ENCODE peak calls at places on chromosomes 7 and 10, in four cellular contexts. V, A, F and I are unnamed samples.
A peak's percentile ranks its signal among the peaks of the same experiment; 100 is the strongest.

GRCh38 chr10:97851341-97852001 is 1.8 kb downstream of the GOLGA7B start:
- DNase-seq in V (peak; percentile 77), A (no peak), F (no peak), I (no peak)

GRCh38 chr7:3112499-3113134 is 69.0 kb upstream of the CARD11 start:
- DNase-seq in V (no peak), A (no peak), F (no peak), I (no peak)

GRCh38 chr10:24331457-24331856 is 122.5 kb downstream of the KIAA1217 start:
- DNase-seq in V (no peak), A (no peak), F (no peak), I (no peak)

GRCh38 chr7:139650429-139651100 is 127.1 kb downstream of the CLEC2L start:
- DNase-seq in V (no peak), A (no peak), F (no peak), I (no peak)

GRCh38 chr10:37434091-37434490 is 308.7 kb downstream of the ANKRD30A start:
- DNase-seq in V (no peak), A (no peak), F (no peak), I (no peak)

GRCh38 chr10:63702107-63702506 is 180.9 kb downstream of the REEP3 start:
- DNase-seq in V (no peak), A (no peak), F (no peak), I (no peak)

GRCh38 chr10:80871083-80871482 is 333.4 kb downstream of the SH2D4B start:
- DNase-seq in V (no peak), A (no peak), F (no peak), I (no peak)

GRCh38 chr10:76251773-76252617 is 820.6 kb downstream of the LRMDA start:
- DNase-seq in V (peak; percentile 65), A (no peak), F (no peak), I (peak; percentile 69)

GRCh38 chr10:45008524-45009161 is 7.9 kb downstream of the ZNF22 start:
- DNase-seq in V (no peak), A (no peak), F (no peak), I (peak; percentile 27)

GRCh38 chr7:22255834-22256233 is 101.1 kb downstream of the RAPGEF5 start:
- DNase-seq in V (no peak), A (no peak), F (no peak), I (peak; percentile 15)

GRCh38 chr10:122546242-122546641 is 14.3 kb upstream of the DMBT1 start:
- DNase-seq in V (no peak), A (no peak), F (no peak), I (no peak)

GRCh38 chr7:101163281-101164070 is 1.9 kb downstream of the VGF start:
- DNase-seq in V (no peak), A (peak; percentile 82), F (no peak), I (no peak)

GRCh38 chr7:129664029-129665012 is 52.8 kb downstream of the NRF1 start:
- DNase-seq in V (no peak), A (no peak), F (no peak), I (no peak)

GRCh38 chr10:132962623-132963429 is 20.5 kb upstream of the CFAP46 start:
- DNase-seq in V (no peak), A (no peak), F (no peak), I (no peak)

GRCh38 chr10:66350622-66351399 is 575.0 kb upstream of the LRRTM3 start:
- DNase-seq in V (no peak), A (no peak), F (no peak), I (no peak)

GRCh38 chr7:3010161-3010560 is 33.5 kb downstream of the CARD11 start:
- DNase-seq in V (no peak), A (no peak), F (no peak), I (no peak)

GRCh38 chr10:1316107-1316805 is 260.1 kb downstream of the WDR37 start:
- DNase-seq in V (no peak), A (no peak), F (no peak), I (no peak)

GRCh38 chr7:91424372-91424771 is 160.1 kb downstream of the FZD1 start:
- DNase-seq in V (no peak), A (peak; percentile 58), F (no peak), I (peak; percentile 1)

GRCh38 chr10:89553064-89553734 is 17.8 kb upstream of the SLC16A12 start:
- DNase-seq in V (no peak), A (no peak), F (no peak), I (no peak)

GRCh38 chr10:72315054-72315453 is 39.7 kb downstream of the DNAJB12 start:
- DNase-seq in V (no peak), A (peak; percentile 52), F (no peak), I (no peak)

DNA sequence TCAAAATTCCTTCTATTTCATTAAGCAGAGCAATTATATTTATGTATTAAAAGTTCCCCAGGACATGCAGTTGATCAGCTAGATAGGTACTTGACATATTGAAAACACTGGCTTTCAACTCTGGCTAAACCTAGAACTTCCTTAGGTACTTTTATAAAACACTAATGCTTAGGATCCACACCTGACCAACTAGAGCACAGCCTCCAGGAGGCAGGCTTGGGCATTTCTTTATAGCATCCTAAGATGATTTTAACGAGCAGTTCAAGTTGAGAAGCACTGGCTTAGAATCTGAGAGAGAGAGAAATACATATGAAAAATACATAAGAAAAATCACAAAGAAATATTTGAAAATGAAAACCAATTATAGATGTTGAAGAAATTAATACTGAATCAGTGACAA is 20.8 kb downstream of the SLC26A5 start:
- DNase-seq in V (no peak), A (no peak), F (no peak), I (no peak)
- TF ChIP-seq CTCF in V (no peak), A (peak; percentile 31), F (no peak), I (no peak)

DNA sequence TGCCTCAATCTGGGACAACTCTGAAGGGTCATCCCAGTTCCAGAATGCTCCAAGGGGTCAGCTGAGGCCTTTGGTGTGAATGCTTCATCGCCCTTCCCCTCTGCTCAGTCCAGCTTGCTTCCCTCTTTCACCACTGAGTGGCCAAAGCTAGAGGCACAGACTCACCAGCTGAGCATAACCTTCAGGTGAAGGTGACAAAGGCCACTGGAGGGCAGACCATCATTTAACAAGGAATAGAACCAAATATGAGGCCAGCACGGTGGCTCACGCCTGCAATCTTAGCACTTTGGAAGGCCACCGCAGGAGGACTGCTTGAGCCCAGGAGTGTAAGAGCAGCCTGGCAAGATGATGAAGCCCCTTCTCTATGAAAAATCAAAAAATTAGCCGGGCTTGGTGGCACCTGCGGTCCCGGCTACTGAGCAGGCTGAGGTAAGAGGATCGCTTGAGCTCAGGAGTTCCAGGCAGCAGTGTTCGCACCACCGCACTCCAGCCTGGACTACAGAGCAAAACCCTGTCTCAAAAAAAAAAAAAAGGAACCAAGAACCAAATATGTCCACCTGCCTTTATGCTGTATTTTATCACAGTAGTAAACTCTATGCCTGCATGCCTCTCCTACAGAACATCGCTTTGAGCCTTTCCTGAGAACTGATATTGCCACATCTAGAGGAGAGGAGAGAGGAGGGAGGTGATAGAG is 13.4 kb downstream of the PRKAG2 start:
- DNase-seq in V (peak; percentile 44), A (peak; percentile 67), F (no peak), I (no peak)
- TF ChIP-seq CTCF in V (no peak), A (peak; percentile 60), F (no peak), I (no peak)

DNA sequence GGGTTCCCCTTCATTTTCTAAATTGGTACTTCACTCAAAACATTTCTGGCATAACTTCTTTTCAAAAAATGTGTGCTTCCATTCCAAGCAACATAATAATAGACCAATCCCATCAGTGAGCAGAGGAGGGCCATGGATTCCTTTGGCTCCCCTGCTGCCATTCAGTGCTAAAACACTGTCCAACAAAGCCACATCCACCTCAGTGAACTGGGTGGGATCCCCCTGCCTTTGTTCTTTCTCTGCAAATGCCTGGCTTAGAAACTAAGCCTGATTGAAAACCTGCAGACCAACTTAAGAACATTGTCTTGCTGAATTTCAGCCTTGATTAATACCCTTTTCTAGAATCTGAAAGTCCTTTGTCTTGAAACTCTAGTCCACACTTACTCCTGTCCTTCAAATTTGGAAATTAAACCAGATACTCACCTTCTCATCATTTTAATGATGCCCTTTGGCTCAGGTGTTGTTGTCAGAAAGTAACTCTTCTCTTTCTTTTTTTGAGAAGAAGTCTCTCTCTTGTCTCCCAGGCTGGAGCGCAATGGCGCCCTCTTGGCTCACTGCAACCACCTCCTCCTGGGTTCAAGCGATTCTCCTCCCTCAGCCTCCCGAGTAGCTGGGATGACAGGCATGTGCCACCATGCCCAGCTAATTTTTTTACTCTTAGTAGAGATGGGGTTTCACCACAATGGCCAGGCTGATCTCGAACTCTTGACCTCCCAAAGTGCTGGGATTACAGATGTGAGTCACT is 132.3 kb downstream of the PLXNA4 start:
- DNase-seq in V (no peak), A (no peak), F (no peak), I (no peak)
- TF ChIP-seq CTCF in V (no peak), A (peak; percentile 47), F (no peak), I (no peak)

GRCh38 chr10:28135258-28135657 is 136.4 kb upstream of the ODAD2 start:
- DNase-seq in V (no peak), A (no peak), F (no peak), I (no peak)
- TF ChIP-seq CTCF in V (no peak), A (no peak), F (no peak), I (no peak)

GRCh38 chr10:119030421-119031250 is 1.1 kb downstream of the NANOS1 start:
- DNase-seq in V (peak; percentile 80), A (peak; percentile 80), F (no peak), I (peak; percentile 77)
- TF ChIP-seq CTCF in V (no peak), A (peak; percentile 29), F (no peak), I (no peak)

GRCh38 chr10:116836902-116837513 is 12.3 kb upstream of the ENO4 start:
- DNase-seq in V (no peak), A (no peak), F (no peak), I (no peak)
- TF ChIP-seq CTCF in V (no peak), A (peak; percentile 25), F (no peak), I (no peak)

GRCh38 chr10:127694580-127695193 is 42.3 kb upstream of the FOXI2 start:
- DNase-seq in V (peak; percentile 84), A (peak; percentile 92), F (no peak), I (peak; percentile 66)
- TF ChIP-seq CTCF in V (peak; percentile 59), A (peak; percentile 96), F (no peak), I (peak; percentile 55)

DNA sequence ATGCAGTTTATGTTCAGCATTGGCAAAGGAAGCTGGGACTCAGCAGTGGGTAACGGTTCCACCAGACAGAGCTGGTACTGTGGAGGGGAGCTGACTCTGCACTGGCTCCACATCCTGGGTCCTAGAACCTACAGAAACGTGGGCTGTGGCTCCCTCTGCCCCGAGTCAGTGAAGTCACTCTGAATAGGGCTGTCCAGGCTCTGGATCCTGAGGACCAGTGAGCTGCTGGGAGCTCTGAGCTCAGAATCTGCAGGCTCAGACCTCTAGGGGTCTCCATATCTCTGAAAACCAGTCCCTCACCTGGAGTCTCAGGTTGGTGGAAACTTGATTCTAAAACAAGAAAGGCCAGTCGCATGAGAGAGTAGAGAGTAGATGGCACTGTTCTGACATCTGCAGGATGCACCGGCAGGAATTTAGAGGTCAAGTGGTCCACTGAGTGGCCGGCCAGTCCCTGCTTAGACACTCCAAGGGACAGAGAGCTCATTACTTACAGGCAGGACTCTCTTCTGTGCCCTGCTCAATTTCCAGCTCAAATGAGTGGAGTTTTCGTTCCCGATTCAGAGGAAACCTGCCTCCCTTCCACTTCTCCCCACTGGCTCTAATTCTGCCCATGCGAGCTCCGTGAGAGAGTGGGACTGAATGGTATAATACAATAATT is 18.6 kb downstream of the NPFFR1 start:
- DNase-seq in V (no peak), A (peak; percentile 88), F (no peak), I (no peak)
- TF ChIP-seq CTCF in V (peak; percentile 33), A (peak; percentile 73), F (no peak), I (no peak)